ENCODE peak calls at places on chromosomes 13 and 19, in eight cellular contexts. I is tibial artery; H is ecto neural progenitor cell; Y is GM04504; K is GDM1; T is activated T-cell treated with anti-CD3 and anti-CD28 coated beads, Interleukin-2, amount 50 U/mL, for 72 hours; G is Right ventricle myocardium inferior; E is astrocyte. N is an unnamed sample.

GRCh38 chr13:48783181-48783630 is 129.5 kb downstream of the CYSLTR2 start:
- DNase-seq in I (peak; percentile 90), H (no peak), Y (peak; percentile 87), K (no peak), T (no peak), G (peak; percentile 88), E (peak; percentile 85), N (peak; percentile 99)

GRCh38 chr13:112931028-112931934 is 37.7 kb upstream of the MCF2L start:
- DNase-seq in I (no peak), H (no peak), Y (peak; percentile 32), K (no peak), T (no peak), G (no peak), E (peak; percentile 34), N (peak; percentile 7)

GRCh38 chr13:46621133-46621532 is 68.2 kb downstream of the LRCH1 start:
- DNase-seq in I (no peak), H (no peak), Y (no peak), K (no peak), T (no peak), G (no peak), E (no peak), N (no peak)

GRCh38 chr13:50340146-50340545 is 324.9 kb downstream of the KCNRG start:
- DNase-seq in I (no peak), H (no peak), Y (no peak), K (no peak), T (no peak), G (no peak), E (no peak), N (no peak)

GRCh38 chr13:84651288-84651687 is 769.0 kb upstream of the SLITRK1 start:
- DNase-seq in I (no peak), H (no peak), Y (no peak), K (no peak), T (no peak), G (no peak), E (peak; percentile 88), N (no peak)

GRCh38 chr19:49331616-49332055 is 3.6 kb upstream of the CD37 start:
- DNase-seq in I (peak; percentile 59), H (no peak), Y (no peak), K (peak; percentile 48), T (peak; percentile 71), G (no peak), E (peak; percentile 45), N (no peak)

GRCh38 chr19:49533551-49534488 is 6.0 kb downstream of the RCN3 start:
- DNase-seq in I (peak; percentile 87), H (peak; percentile 90), Y (no peak), K (peak; percentile 42), T (peak; percentile 90), G (peak; percentile 91), E (no peak), N (no peak)

GRCh38 chr13:114013336-114013735 is 39.5 kb upstream of the C13orf46 start:
- DNase-seq in I (no peak), H (no peak), Y (no peak), K (no peak), T (no peak), G (no peak), E (no peak), N (no peak)

GRCh38 chr13:99347335-99347878 is 40.2 kb upstream of the GPR183 start:
- DNase-seq in I (no peak), H (no peak), Y (no peak), K (no peak), T (no peak), G (no peak), E (no peak), N (no peak)

GRCh38 chr19:40512473-40513344 is 45.9 kb downstream of the SPTBN4 start:
- DNase-seq in I (no peak), H (peak; percentile 75), Y (no peak), K (no peak), T (no peak), G (no peak), E (no peak), N (no peak)

GRCh38 chr13:42272115-42272756 is at the start of gene AKAP11:
- DNase-seq in I (no peak), H (peak; percentile 79), Y (peak; percentile 10), K (peak; percentile 68), T (peak; percentile 65), G (peak; percentile 79), E (peak; percentile 47), N (no peak)

GRCh38 chr13:32314968-32315254 is 252 bp downstream of the ZAR1L start:
- DNase-seq in I (no peak), H (no peak), Y (no peak), K (peak; percentile 47), T (peak; percentile 75), G (peak; percentile 73), E (peak; percentile 48), N (no peak)

GRCh38 chr19:5891938-5892771 is 11.4 kb downstream of the NDUFA11 start:
- DNase-seq in I (no peak), H (peak; percentile 80), Y (no peak), K (no peak), T (peak; percentile 42), G (no peak), E (peak; percentile 15), N (no peak)

GRCh38 chr13:48532146-48532472 is 771 bp downstream of the RCBTB2 start:
- DNase-seq in I (no peak), H (no peak), Y (no peak), K (no peak), T (no peak), G (no peak), E (peak; percentile 39), N (no peak)

GRCh38 chr19:39474139-39474620 is 6.5 kb upstream of the TIMM50 start:
- DNase-seq in I (peak; percentile 73), H (peak; percentile 87), Y (no peak), K (peak; percentile 17), T (peak; percentile 73), G (peak; percentile 87), E (no peak), N (no peak)

GRCh38 chr19:3146677-3147100 is 10.9 kb downstream of the GNA15 start:
- DNase-seq in I (no peak), H (no peak), Y (no peak), K (no peak), T (peak; percentile 81), G (peak; percentile 81), E (no peak), N (no peak)

GRCh38 chr13:30829145-30829544 is 76.9 kb upstream of the MEDAG start:
- DNase-seq in I (no peak), H (no peak), Y (no peak), K (peak; percentile 33), T (no peak), G (no peak), E (peak; percentile 91), N (no peak)

GRCh38 chr13:113629814-113630213 is 28.2 kb downstream of the ATP4B start:
- DNase-seq in I (no peak), H (no peak), Y (no peak), K (no peak), T (no peak), G (no peak), E (no peak), N (no peak)

GRCh38 chr19:47309038-47309437 is 623 bp upstream of the C5AR1 start:
- DNase-seq in I (peak; percentile 83), H (no peak), Y (no peak), K (no peak), T (no peak), G (no peak), E (no peak), N (no peak)

GRCh38 chr13:23695711-23696512 is 125.7 kb downstream of the TNFRSF19 start:
- DNase-seq in I (no peak), H (no peak), Y (no peak), K (no peak), T (peak; percentile 73), G (peak; percentile 86), E (no peak), N (no peak)

GRCh38 chr13:83325454-83325853 is 556.8 kb downstream of the SLITRK1 start:
- DNase-seq in I (no peak), H (no peak), Y (peak; percentile 14), K (no peak), T (no peak), G (no peak), E (peak; percentile 73), N (peak; percentile 52)